ENCODE peak calls at places on chromosome 22, in four cellular contexts. One of them, this sample, is unnamed.

GRCh38 chr22:28855355-28856094 is 27.8 kb upstream of the ZNRF3 start:
- DNase-seq in hepatic stellate cell: peak; percentile 63
- DNase-seq in Calu3: peak; percentile 71
- DNase-seq in HEK293T: peak; percentile 83
- DNase-seq in this sample: peak; percentile 30

GRCh38 chr22:20522134-20522827 is 14.9 kb downstream of the MED15 start:
- DNase-seq in hepatic stellate cell: no peak
- DNase-seq in Calu3: no peak
- DNase-seq in HEK293T: no peak
- DNase-seq in this sample: no peak

GRCh38 chr22:48138855-48139254 is 1376.4 kb downstream of the TBC1D22A start:
- DNase-seq in hepatic stellate cell: no peak
- DNase-seq in Calu3: no peak
- DNase-seq in HEK293T: no peak
- DNase-seq in this sample: no peak

GRCh38 chr22:47592791-47593190 is 830.3 kb downstream of the TBC1D22A start:
- DNase-seq in hepatic stellate cell: no peak
- DNase-seq in Calu3: no peak
- DNase-seq in HEK293T: no peak
- DNase-seq in this sample: no peak

GRCh38 chr22:27879923-27880322 is 39.1 kb downstream of the PITPNB start:
- DNase-seq in hepatic stellate cell: peak; percentile 45
- DNase-seq in Calu3: peak; percentile 27
- DNase-seq in HEK293T: peak; percentile 70
- DNase-seq in this sample: no peak

GRCh38 chr22:26981520-26981919 is 324.1 kb downstream of the MIAT start:
- DNase-seq in hepatic stellate cell: no peak
- DNase-seq in Calu3: no peak
- DNase-seq in HEK293T: no peak
- DNase-seq in this sample: no peak

GRCh38 chr22:47014636-47014930 is 252.1 kb downstream of the TBC1D22A start:
- DNase-seq in hepatic stellate cell: no peak
- DNase-seq in Calu3: no peak
- DNase-seq in HEK293T: no peak
- DNase-seq in this sample: no peak

GRCh38 chr22:32940736-32941135 is 117.4 kb downstream of the SYN3 start:
- DNase-seq in hepatic stellate cell: no peak
- DNase-seq in Calu3: no peak
- DNase-seq in HEK293T: no peak
- DNase-seq in this sample: no peak

GRCh38 chr22:21972293-21972779 is 10.3 kb downstream of the TOP3B start:
- DNase-seq in hepatic stellate cell: peak; percentile 81
- DNase-seq in Calu3: peak; percentile 65
- DNase-seq in HEK293T: peak; percentile 85
- DNase-seq in this sample: peak; percentile 73

GRCh38 chr22:37633082-37633692 is 6.3 kb upstream of the SH3BP1 start:
- DNase-seq in hepatic stellate cell: no peak
- DNase-seq in Calu3: no peak
- DNase-seq in HEK293T: no peak
- DNase-seq in this sample: no peak

GRCh38 chr22:21766933-21767462 is 31.4 kb upstream of the YPEL1 start:
- DNase-seq in hepatic stellate cell: no peak
- DNase-seq in Calu3: no peak
- DNase-seq in HEK293T: no peak
- DNase-seq in this sample: no peak

GRCh38 chr22:22201185-22201924 is 43.2 kb upstream of the VPREB1 start:
- DNase-seq in hepatic stellate cell: no peak
- DNase-seq in Calu3: peak; percentile 59
- DNase-seq in HEK293T: peak; percentile 71
- DNase-seq in this sample: peak; percentile 37

GRCh38 chr22:21942939-21943338 is 9.7 kb downstream of the PPM1F start:
- DNase-seq in hepatic stellate cell: no peak
- DNase-seq in Calu3: no peak
- DNase-seq in HEK293T: no peak
- DNase-seq in this sample: no peak

GRCh38 chr22:19554834-19555404 is 30.7 kb upstream of the CLDN5 start:
- DNase-seq in hepatic stellate cell: peak; percentile 42
- DNase-seq in Calu3: peak; percentile 47
- DNase-seq in HEK293T: no peak
- DNase-seq in this sample: no peak

GRCh38 chr22:25237503-25237902 is 18.1 kb downstream of the CRYBB2 start:
- DNase-seq in hepatic stellate cell: no peak
- DNase-seq in Calu3: no peak
- DNase-seq in HEK293T: no peak
- DNase-seq in this sample: no peak

GRCh38 chr22:22235564-22235963 is 9.0 kb upstream of the VPREB1 start:
- DNase-seq in hepatic stellate cell: no peak
- DNase-seq in Calu3: peak; percentile 42
- DNase-seq in HEK293T: peak; percentile 45
- DNase-seq in this sample: no peak

GRCh38 chr22:46078241-46079092 is 71.9 kb upstream of the PPARA start:
- DNase-seq in hepatic stellate cell: peak; percentile 82
- DNase-seq in Calu3: peak; percentile 84
- DNase-seq in HEK293T: no peak
- DNase-seq in this sample: no peak

GRCh38 chr22:37716708-37717107 is 19.9 kb downstream of the TRIOBP start:
- DNase-seq in hepatic stellate cell: peak; percentile 68
- DNase-seq in Calu3: no peak
- DNase-seq in HEK293T: no peak
- DNase-seq in this sample: no peak

GRCh38 chr22:41976070-41976901 is 7.0 kb downstream of the SEPTIN3 start:
- DNase-seq in hepatic stellate cell: no peak
- DNase-seq in Calu3: peak; percentile 61
- DNase-seq in HEK293T: peak; percentile 71
- DNase-seq in this sample: peak; percentile 61

GRCh38 chr22:39254789-39255298 is 10.1 kb upstream of the PDGFB start:
- DNase-seq in hepatic stellate cell: peak; percentile 89
- DNase-seq in Calu3: peak; percentile 71
- DNase-seq in HEK293T: no peak
- DNase-seq in this sample: peak; percentile 59

GRCh38 chr22:44758354-44758969 is 6.1 kb downstream of the ARHGAP8 start:
- DNase-seq in hepatic stellate cell: no peak
- DNase-seq in Calu3: no peak
- DNase-seq in HEK293T: no peak
- DNase-seq in this sample: no peak

GRCh38 chr22:39616781-39617180 is 46.2 kb downstream of the CACNA1I start:
- DNase-seq in hepatic stellate cell: no peak
- DNase-seq in Calu3: no peak
- DNase-seq in HEK293T: no peak
- DNase-seq in this sample: no peak

GRCh38 chr22:24319451-24319850 is 48.8 kb downstream of the SPECC1L start:
- DNase-seq in hepatic stellate cell: peak; percentile 54
- DNase-seq in Calu3: no peak
- DNase-seq in HEK293T: no peak
- DNase-seq in this sample: no peak

GRCh38 chr22:27866136-27867091 is 52.6 kb downstream of the PITPNB start:
- DNase-seq in hepatic stellate cell: peak; percentile 34
- DNase-seq in Calu3: no peak
- DNase-seq in HEK293T: no peak
- DNase-seq in this sample: no peak

GRCh38 chr22:49938565-49939136 is 20.2 kb downstream of the CRELD2 start:
- DNase-seq in hepatic stellate cell: no peak
- DNase-seq in Calu3: no peak
- DNase-seq in HEK293T: no peak
- DNase-seq in this sample: no peak

GRCh38 chr22:38570841-38571364 is 920 bp upstream of the DMC1 start:
- DNase-seq in hepatic stellate cell: peak; percentile 41
- DNase-seq in Calu3: peak; percentile 39
- DNase-seq in HEK293T: peak; percentile 41
- DNase-seq in this sample: peak; percentile 11

GRCh38 chr22:39176067-39176621 is 23.7 kb upstream of the CBX7 start:
- DNase-seq in hepatic stellate cell: peak; percentile 87
- DNase-seq in Calu3: peak; percentile 79
- DNase-seq in HEK293T: no peak
- DNase-seq in this sample: peak; percentile 41

GRCh38 chr22:40156001-40156516 is 21.7 kb upstream of the TNRC6B start:
- DNase-seq in hepatic stellate cell: peak; percentile 46
- DNase-seq in Calu3: peak; percentile 64
- DNase-seq in HEK293T: peak; percentile 66
- DNase-seq in this sample: no peak

GRCh38 chr22:19664951-19665783 is 49.1 kb upstream of the SEPTIN5 start:
- DNase-seq in hepatic stellate cell: no peak
- DNase-seq in Calu3: no peak
- DNase-seq in HEK293T: no peak
- DNase-seq in this sample: no peak

GRCh38 chr22:37636186-37636948 is 3.1 kb upstream of the SH3BP1 start:
- DNase-seq in hepatic stellate cell: peak; percentile 81
- DNase-seq in Calu3: no peak
- DNase-seq in HEK293T: no peak
- DNase-seq in this sample: no peak

GRCh38 chr22:43840851-43841250 is 21.5 kb downstream of the SULT4A1 start:
- DNase-seq in hepatic stellate cell: no peak
- DNase-seq in Calu3: no peak
- DNase-seq in HEK293T: no peak
- DNase-seq in this sample: no peak

GRCh38 chr22:50684986-50685385 is 12.4 kb downstream of the SHANK3 start:
- DNase-seq in hepatic stellate cell: peak; percentile 65
- DNase-seq in Calu3: no peak
- DNase-seq in HEK293T: no peak
- DNase-seq in this sample: peak; percentile 29

GRCh38 chr22:47605886-47606285 is 843.4 kb downstream of the TBC1D22A start:
- DNase-seq in hepatic stellate cell: no peak
- DNase-seq in Calu3: no peak
- DNase-seq in HEK293T: no peak
- DNase-seq in this sample: no peak

GRCh38 chr22:32318361-32318760 is 39.3 kb upstream of the RFPL3 start:
- DNase-seq in hepatic stellate cell: no peak
- DNase-seq in Calu3: no peak
- DNase-seq in HEK293T: no peak
- DNase-seq in this sample: no peak

GRCh38 chr22:23524226-23524625 is 55.9 kb downstream of the IGLL1 start:
- DNase-seq in hepatic stellate cell: no peak
- DNase-seq in Calu3: no peak
- DNase-seq in HEK293T: no peak
- DNase-seq in this sample: no peak

GRCh38 chr22:40676644-40677043 is 2.6 kb upstream of the MCHR1 start:
- DNase-seq in hepatic stellate cell: no peak
- DNase-seq in Calu3: no peak
- DNase-seq in HEK293T: no peak
- DNase-seq in this sample: no peak

GRCh38 chr22:28547132-28547842 is 132.4 kb downstream of the TTC28 start:
- DNase-seq in hepatic stellate cell: peak; percentile 61
- DNase-seq in Calu3: no peak
- DNase-seq in HEK293T: no peak
- DNase-seq in this sample: no peak

GRCh38 chr22:50059185-50059880 is 1.2 kb upstream of the TTLL8 start:
- DNase-seq in hepatic stellate cell: peak; percentile 74
- DNase-seq in Calu3: no peak
- DNase-seq in HEK293T: peak; percentile 54
- DNase-seq in this sample: peak; percentile 89